ENCODE peak calls at places on chromosomes 6 and 20, in ten cellular contexts. One of them, this sample, is unnamed.
A peak's percentile ranks its signal among the peaks of the same experiment; 100 is the strongest.

GRCh38 chr6:36129889-36130671 is at the start of gene MAPK13:
- DNase-seq in NCI-H226: no peak
- DNase-seq in fibroblast of gingiva: no peak
- DNase-seq in NCI-H1105 treated with DMSO at 0.1 percent for 48 hours: peak; percentile 80
- DNase-seq in aorta: no peak
- DNase-seq in stimulated activated CD8-positive, alpha-beta memory T cell treated with anti-CD3 and anti-CD28 coated beads, Interleukin-7, amount 100 ng/mL, for 4 hours: no peak
- DNase-seq in left colon: peak; percentile 74
- DNase-seq in glutamatergic neuron: no peak
- DNase-seq in cardiac muscle cell: peak; percentile 46
- DNase-seq in nucleus accumbens: no peak
- DNase-seq in this sample: no peak

GRCh38 chr6:87700729-87701675 is 1.0 kb downstream of the AKIRIN2 start:
- DNase-seq in NCI-H226: no peak
- DNase-seq in fibroblast of gingiva: peak; percentile 91
- DNase-seq in NCI-H1105 treated with DMSO at 0.1 percent for 48 hours: peak; percentile 86
- DNase-seq in aorta: peak; percentile 58
- DNase-seq in stimulated activated CD8-positive, alpha-beta memory T cell treated with anti-CD3 and anti-CD28 coated beads, Interleukin-7, amount 100 ng/mL, for 4 hours: peak; percentile 15
- DNase-seq in left colon: peak; percentile 55
- DNase-seq in glutamatergic neuron: peak; percentile 48
- DNase-seq in cardiac muscle cell: peak; percentile 51
- DNase-seq in nucleus accumbens: no peak
- DNase-seq in this sample: peak; percentile 72

GRCh38 chr6:163709255-163709654 is 294.7 kb downstream of the QKI start:
- DNase-seq in NCI-H226: no peak
- DNase-seq in fibroblast of gingiva: no peak
- DNase-seq in NCI-H1105 treated with DMSO at 0.1 percent for 48 hours: no peak
- DNase-seq in aorta: no peak
- DNase-seq in stimulated activated CD8-positive, alpha-beta memory T cell treated with anti-CD3 and anti-CD28 coated beads, Interleukin-7, amount 100 ng/mL, for 4 hours: no peak
- DNase-seq in left colon: no peak
- DNase-seq in glutamatergic neuron: no peak
- DNase-seq in cardiac muscle cell: no peak
- DNase-seq in nucleus accumbens: no peak
- DNase-seq in this sample: no peak

GRCh38 chr6:35206346-35206745 is 7.4 kb upstream of the SCUBE3 start:
- DNase-seq in NCI-H226: no peak
- DNase-seq in fibroblast of gingiva: no peak
- DNase-seq in NCI-H1105 treated with DMSO at 0.1 percent for 48 hours: no peak
- DNase-seq in aorta: no peak
- DNase-seq in stimulated activated CD8-positive, alpha-beta memory T cell treated with anti-CD3 and anti-CD28 coated beads, Interleukin-7, amount 100 ng/mL, for 4 hours: no peak
- DNase-seq in left colon: no peak
- DNase-seq in glutamatergic neuron: no peak
- DNase-seq in cardiac muscle cell: no peak
- DNase-seq in nucleus accumbens: no peak
- DNase-seq in this sample: no peak

GRCh38 chr6:21594427-21595264 is 1.1 kb downstream of the SOX4 start:
- DNase-seq in NCI-H226: peak; percentile 30
- DNase-seq in fibroblast of gingiva: peak; percentile 62
- DNase-seq in NCI-H1105 treated with DMSO at 0.1 percent for 48 hours: peak; percentile 57
- DNase-seq in aorta: peak; percentile 78
- DNase-seq in stimulated activated CD8-positive, alpha-beta memory T cell treated with anti-CD3 and anti-CD28 coated beads, Interleukin-7, amount 100 ng/mL, for 4 hours: no peak
- DNase-seq in left colon: peak; percentile 71
- DNase-seq in glutamatergic neuron: peak; percentile 30
- DNase-seq in cardiac muscle cell: peak; percentile 77
- DNase-seq in nucleus accumbens: peak; percentile 60
- DNase-seq in this sample: peak; percentile 85

GRCh38 chr6:8828376-8828775 is 393.0 kb upstream of the SLC35B3 start:
- DNase-seq in NCI-H226: no peak
- DNase-seq in fibroblast of gingiva: no peak
- DNase-seq in NCI-H1105 treated with DMSO at 0.1 percent for 48 hours: no peak
- DNase-seq in aorta: no peak
- DNase-seq in stimulated activated CD8-positive, alpha-beta memory T cell treated with anti-CD3 and anti-CD28 coated beads, Interleukin-7, amount 100 ng/mL, for 4 hours: no peak
- DNase-seq in left colon: no peak
- DNase-seq in glutamatergic neuron: no peak
- DNase-seq in cardiac muscle cell: no peak
- DNase-seq in nucleus accumbens: no peak
- DNase-seq in this sample: no peak

GRCh38 chr6:53335224-53335994 is 13.3 kb downstream of the ELOVL5 start:
- DNase-seq in NCI-H226: no peak
- DNase-seq in fibroblast of gingiva: no peak
- DNase-seq in NCI-H1105 treated with DMSO at 0.1 percent for 48 hours: no peak
- DNase-seq in aorta: no peak
- DNase-seq in stimulated activated CD8-positive, alpha-beta memory T cell treated with anti-CD3 and anti-CD28 coated beads, Interleukin-7, amount 100 ng/mL, for 4 hours: peak; percentile 56
- DNase-seq in left colon: peak; percentile 53
- DNase-seq in glutamatergic neuron: no peak
- DNase-seq in cardiac muscle cell: no peak
- DNase-seq in nucleus accumbens: no peak
- DNase-seq in this sample: no peak

GRCh38 chr20:29742699-29743100 is 1514.8 kb upstream of the DEFB115 start:
- DNase-seq in NCI-H226: no peak
- DNase-seq in fibroblast of gingiva: no peak
- DNase-seq in NCI-H1105 treated with DMSO at 0.1 percent for 48 hours: no peak
- DNase-seq in aorta: no peak
- DNase-seq in stimulated activated CD8-positive, alpha-beta memory T cell treated with anti-CD3 and anti-CD28 coated beads, Interleukin-7, amount 100 ng/mL, for 4 hours: no peak
- DNase-seq in left colon: no peak
- DNase-seq in glutamatergic neuron: no peak
- DNase-seq in cardiac muscle cell: no peak
- DNase-seq in nucleus accumbens: no peak
- DNase-seq in this sample: no peak

GRCh38 chr6:149499066-149499465 is 14.3 kb upstream of the ZC3H12D start:
- DNase-seq in NCI-H226: peak; percentile 63
- DNase-seq in fibroblast of gingiva: peak; percentile 82
- DNase-seq in NCI-H1105 treated with DMSO at 0.1 percent for 48 hours: peak; percentile 46
- DNase-seq in aorta: no peak
- DNase-seq in stimulated activated CD8-positive, alpha-beta memory T cell treated with anti-CD3 and anti-CD28 coated beads, Interleukin-7, amount 100 ng/mL, for 4 hours: no peak
- DNase-seq in left colon: no peak
- DNase-seq in glutamatergic neuron: no peak
- DNase-seq in cardiac muscle cell: peak; percentile 90
- DNase-seq in nucleus accumbens: no peak
- DNase-seq in this sample: no peak

GRCh38 chr20:6164421-6165341 is 41.9 kb upstream of the FERMT1 start:
- DNase-seq in NCI-H226: no peak
- DNase-seq in fibroblast of gingiva: peak; percentile 52
- DNase-seq in NCI-H1105 treated with DMSO at 0.1 percent for 48 hours: peak; percentile 97
- DNase-seq in aorta: no peak
- DNase-seq in stimulated activated CD8-positive, alpha-beta memory T cell treated with anti-CD3 and anti-CD28 coated beads, Interleukin-7, amount 100 ng/mL, for 4 hours: no peak
- DNase-seq in left colon: no peak
- DNase-seq in glutamatergic neuron: no peak
- DNase-seq in cardiac muscle cell: peak; percentile 7
- DNase-seq in nucleus accumbens: no peak
- DNase-seq in this sample: peak; percentile 64

GRCh38 chr6:7827142-7827541 is 83.4 kb downstream of the TXNDC5 start:
- DNase-seq in NCI-H226: no peak
- DNase-seq in fibroblast of gingiva: peak; percentile 38
- DNase-seq in NCI-H1105 treated with DMSO at 0.1 percent for 48 hours: no peak
- DNase-seq in aorta: no peak
- DNase-seq in stimulated activated CD8-positive, alpha-beta memory T cell treated with anti-CD3 and anti-CD28 coated beads, Interleukin-7, amount 100 ng/mL, for 4 hours: no peak
- DNase-seq in left colon: no peak
- DNase-seq in glutamatergic neuron: no peak
- DNase-seq in cardiac muscle cell: peak; percentile 53
- DNase-seq in nucleus accumbens: no peak
- DNase-seq in this sample: no peak